ENCODE peak calls at places on chromosomes 16 and 17, in four cellular contexts. H is A549, M is WTC11, N is HepG2. I is an unnamed sample.

GRCh38 chr17:35726609-35727460 is 4.6 kb upstream of the RASL10B start:
- DNase-seq in M (no peak), H (no peak), N (peak), I (no peak)

GRCh38 chr17:65495255-65496060 is 66.0 kb downstream of the AXIN2 start:
- DNase-seq in H (no peak), M (peak), N (no peak), I (no peak)

GRCh38 chr17:79006001-79006400 is 3.6 kb downstream of the CANT1 start:
- DNase-seq in H (no peak), M (no peak), N (no peak), I (no peak)

GRCh38 chr17:83113792-83114191 is 34.4 kb downstream of the METRNL start:
- DNase-seq in N (no peak), M (no peak), H (no peak), I (no peak)

GRCh38 chr17:45414997-45415881 is 17.4 kb downstream of the ARHGAP27 start:
- DNase-seq in H (no peak), M (no peak), N (no peak), I (no peak)

GRCh38 chr17:50944054-50944901 is 78.1 kb upstream of the TOB1 start:
- DNase-seq in H (peak), N (peak), M (peak), I (peak)

GRCh38 chr17:20992987-20993862 is 49.6 kb downstream of the USP22 start:
- DNase-seq in H (peak), N (peak), M (peak), I (peak)

GRCh38 chr17:15289285-15290185 is 24.4 kb upstream of the PMP22 start:
- DNase-seq in H (peak), M (no peak), N (peak), I (no peak)

GRCh38 chr17:1498869-1499268 is 6.4 kb upstream of the MYO1C start:
- DNase-seq in H (no peak), N (no peak), M (no peak), I (no peak)

GRCh38 chr17:47895254-47895855 is 681 bp upstream of the SP2 start:
- DNase-seq in N (no peak), H (peak), M (no peak), I (no peak)

GRCh38 chr16:79307214-79307613 is 293.3 kb downstream of the MAF start:
- DNase-seq in M (no peak), H (no peak), N (no peak), I (no peak)

GRCh38 chr16:80669673-80670072 is 128.9 kb downstream of the DYNLRB2 start:
- DNase-seq in H (no peak), N (no peak), M (no peak), I (no peak)

GRCh38 chr17:76024353-76024752 is 2.8 kb downstream of the EVPL start:
- DNase-seq in H (no peak), N (no peak), M (no peak), I (no peak)

GRCh38 chr17:29292071-29292991 is 1.6 kb downstream of the NUFIP2 start:
- DNase-seq in N (no peak), M (peak), H (peak), I (peak)

GRCh38 chr16:9458816-9459215 is 367.4 kb downstream of the HAPSTR1 start:
- DNase-seq in M (no peak), H (no peak), N (no peak), I (no peak)

GRCh38 chr16:65634291-65634690 is 512.4 kb upstream of the CDH11 start:
- DNase-seq in M (peak), N (no peak), H (no peak), I (no peak)

GRCh38 chr16:81181013-81181720 is 57.3 kb upstream of the BCO1 start:
- DNase-seq in M (peak), N (peak), H (peak), I (peak)

GRCh38 chr17:10114931-10115535 is 83.4 kb downstream of the GAS7 start:
- DNase-seq in M (no peak), H (peak), N (no peak), I (no peak)

GRCh38 chr16:84362410-84362809 is 5.9 kb upstream of the ATP2C2 start:
- DNase-seq in M (no peak), H (no peak), N (no peak), I (no peak)

GRCh38 chr17:71405101-71405500 is 715.7 kb upstream of the SOX9 start:
- DNase-seq in N (no peak), H (no peak), M (no peak), I (no peak)

GRCh38 chr16:89246903-89247733 is 29.6 kb downstream of the ZNF778 start:
- DNase-seq in M (peak), H (peak), N (peak), I (peak)

GRCh38 chr17:82772026-82772425 is 20.2 kb downstream of the TBCD start:
- DNase-seq in N (peak), H (peak), M (no peak), I (no peak)

GRCh38 chr17:10117581-10118001 is 80.8 kb downstream of the GAS7 start:
- DNase-seq in N (peak), M (no peak), H (no peak), I (no peak)

GRCh38 chr16:31880322-31880979 is 6.8 kb downstream of the ZNF267 start:
- DNase-seq in M (no peak), H (no peak), N (no peak), I (peak)

GRCh38 chr16:69166221-69166833 is 20.6 kb upstream of the SNTB2 start:
- DNase-seq in H (no peak), M (no peak), N (no peak), I (peak)

GRCh38 chr16:67847064-67847861 is at the start of gene CENPT:
- DNase-seq in H (no peak), N (peak), M (no peak), I (peak)

GRCh38 chr17:70365098-70365583 is 195.8 kb downstream of the KCNJ2 start:
- DNase-seq in H (no peak), M (no peak), N (no peak), I (no peak)

GRCh38 chr17:47945080-47945479 is 3.7 kb downstream of the PNPO start:
- DNase-seq in M (no peak), N (no peak), H (no peak), I (no peak)

GRCh38 chr16:85220125-85220839 is 108.0 kb upstream of the CIBAR2 start:
- DNase-seq in M (no peak), H (no peak), N (peak), I (no peak)

GRCh38 chr17:63419949-63420867 is 25.9 kb downstream of the CYB561 start:
- DNase-seq in N (no peak), M (no peak), H (no peak), I (peak)

GRCh38 chr17:33433581-33433980 is 140.5 kb upstream of the ASIC2 start:
- DNase-seq in H (no peak), N (no peak), M (no peak), I (no peak)

GRCh38 chr16:57633383-57634064 is 5.1 kb downstream of the ADGRG1 start:
- DNase-seq in N (no peak), M (no peak), H (no peak), I (no peak)

GRCh38 chr16:57630402-57630787 is 2.0 kb downstream of the ADGRG1 start:
- DNase-seq in H (no peak), N (no peak), M (no peak), I (no peak)

GRCh38 chr16:57632568-57632967 is 4.1 kb downstream of the ADGRG1 start:
- DNase-seq in H (no peak), N (no peak), M (no peak), I (no peak)

GRCh38 chr16:57629516-57630401 is 1.3 kb downstream of the ADGRG1 start:
- DNase-seq in H (no peak), M (no peak), N (no peak), I (no peak)

DNA sequence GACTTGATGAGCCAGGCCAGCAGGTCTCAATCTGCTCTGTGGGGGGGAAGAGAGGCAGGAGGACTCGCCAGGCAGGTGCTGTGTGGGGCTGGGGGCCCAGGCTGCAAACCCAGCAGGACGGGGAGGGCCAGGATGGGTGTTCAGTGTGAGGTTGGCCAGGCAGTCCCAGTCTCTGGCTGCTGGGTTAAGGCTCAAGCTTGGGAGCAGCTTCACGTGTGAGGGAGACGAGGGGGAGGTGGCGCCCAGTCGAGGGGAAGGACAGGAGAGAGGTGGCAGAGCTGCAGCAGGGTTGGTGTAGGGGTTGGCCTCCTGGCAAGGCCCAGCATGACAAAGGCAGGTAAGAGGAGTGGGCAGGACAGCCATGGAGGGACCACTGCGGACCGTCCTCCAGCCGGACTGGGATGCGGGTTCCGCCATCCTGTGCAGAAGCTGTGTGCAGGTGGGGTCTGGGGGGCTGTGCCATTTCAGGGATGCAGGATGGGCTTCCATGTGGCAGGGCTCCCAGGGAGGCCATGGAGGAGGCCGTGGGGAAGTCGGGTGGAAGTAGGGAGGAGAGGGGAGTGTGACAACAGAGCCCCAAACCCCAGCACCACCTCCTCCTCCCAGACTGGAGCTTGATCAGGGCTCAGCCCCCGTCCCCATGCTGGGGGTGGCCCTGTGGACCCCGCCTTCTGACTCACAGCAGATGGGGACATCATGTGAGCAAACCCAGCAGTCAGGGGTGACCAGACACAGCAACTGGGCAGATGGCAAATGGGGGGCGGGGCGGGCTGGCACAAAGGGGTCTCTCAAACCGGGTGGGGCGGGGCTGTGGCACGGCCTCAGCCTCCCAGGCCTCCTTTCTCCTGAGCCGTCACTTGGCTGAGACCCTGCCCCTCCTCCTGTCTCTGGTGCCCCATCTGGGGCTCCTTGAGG is 2.8 kb downstream of the ADGRG1 start:
- DNase-seq in H (no peak), N (no peak), M (no peak), I (no peak)
- TF ChIP-seq HMGXB4 in H (no peak), N (no peak), M (no peak), I (no peak)

GRCh38 chr17:39553326-39553945 is 54.3 kb downstream of the NEUROD2 start:
- DNase-seq in N (no peak), H (no peak), M (no peak), I (no peak)
- TF ChIP-seq HMGXB4 in N (no peak), H (no peak), M (no peak), I (no peak)

GRCh38 chr16:11004957-11005610 is 60.7 kb downstream of the CLEC16A start:
- DNase-seq in H (no peak), M (no peak), N (no peak), I (no peak)
- TF ChIP-seq HMGXB4 in H (no peak), M (no peak), N (no peak), I (no peak)

GRCh38 chr17:57553525-57553924 is 191.6 kb downstream of the CCDC182 start:
- DNase-seq in H (no peak), N (no peak), M (no peak), I (peak)

GRCh38 chr17:57553991-57554825 is 190.9 kb downstream of the CCDC182 start:
- DNase-seq in M (peak), N (no peak), H (no peak), I (peak)

GRCh38 chr17:57555636-57556175 is 189.4 kb downstream of the CCDC182 start:
- DNase-seq in H (no peak), M (no peak), N (no peak), I (no peak)

GRCh38 chr17:57557363-57557762 is 187.7 kb downstream of the CCDC182 start:
- DNase-seq in H (no peak), N (no peak), M (no peak), I (no peak)

GRCh38 chr17:57554826-57555635 is 190.1 kb downstream of the CCDC182 start:
- DNase-seq in H (no peak), M (no peak), N (no peak), I (no peak)
- TF ChIP-seq HMGXB4 in H (no peak), M (no peak), N (no peak), I (no peak)

GRCh38 chr16:54086791-54087190 is 199.8 kb downstream of the IRX3 start:
- DNase-seq in N (no peak), H (no peak), M (no peak), I (no peak)
- TF ChIP-seq HMGXB4 in N (no peak), H (no peak), M (no peak), I (no peak)

GRCh38 chr16:24626251-24626650 is 86.9 kb downstream of the RBBP6 start:
- DNase-seq in N (no peak), M (no peak), H (no peak), I (no peak)
- TF ChIP-seq HMGXB4 in N (no peak), M (no peak), H (no peak), I (no peak)

GRCh38 chr16:14961405-14962186 is 13.2 kb upstream of the PDXDC1 start:
- DNase-seq in H (no peak), M (no peak), N (no peak), I (no peak)
- TF ChIP-seq HMGXB4 in H (no peak), M (no peak), N (no peak), I (no peak)

I was measured in K562.